ENCODE peak calls at places on chromosomes 7 and 10, in seven cellular contexts. T is IMR-90, N is PC-9, F is Right ventricle myocardium inferior, D is colonic mucosa, G is heart right ventricle, V is T1000. W is an unnamed sample.

GRCh38 chr7:129943352-129943751 is 9.4 kb downstream of the UBE2H start:
- DNase-seq in T (no peak), N (no peak), F (no peak), D (no peak), G (no peak), V (no peak), W (no peak)

GRCh38 chr10:62858364-62858763 is 42.2 kb upstream of the EGR2 start:
- DNase-seq in T (peak; percentile 3), N (no peak), F (no peak), D (no peak), G (peak; percentile 66), V (no peak), W (peak; percentile 22)

GRCh38 chr7:28406192-28406591 is 6.1 kb upstream of the CREB5 start:
- DNase-seq in T (no peak), N (no peak), F (no peak), D (no peak), G (no peak), V (no peak), W (no peak)

GRCh38 chr7:30245913-30246312 is 38.5 kb upstream of the ZNRF2 start:
- DNase-seq in T (no peak), N (no peak), F (no peak), D (no peak), G (no peak), V (no peak), W (no peak)

GRCh38 chr10:14474656-14475055 is 143.9 kb upstream of the FRMD4A start:
- DNase-seq in T (peak; percentile 55), N (no peak), F (no peak), D (no peak), G (peak; percentile 40), V (no peak), W (peak; percentile 55)

GRCh38 chr10:5619366-5620211 is 46.8 kb downstream of the ASB13 start:
- DNase-seq in T (no peak), N (no peak), F (no peak), D (no peak), G (no peak), V (no peak), W (no peak)

GRCh38 chr10:58385784-58386112 is 538 bp downstream of the TFAM start:
- DNase-seq in T (peak; percentile 17), N (no peak), F (peak; percentile 72), D (peak; percentile 64), G (no peak), V (no peak), W (peak; percentile 34)

GRCh38 chr10:22278441-22278782 is 37.8 kb upstream of the COMMD3 start:
- DNase-seq in T (no peak), N (no peak), F (no peak), D (no peak), G (no peak), V (no peak), W (no peak)

GRCh38 chr7:15747187-15748111 is 61.0 kb upstream of the MEOX2 start:
- DNase-seq in T (no peak), N (no peak), F (no peak), D (no peak), G (peak; percentile 11), V (no peak), W (no peak)

GRCh38 chr10:16950686-16951681 is 133.8 kb upstream of the RSU1 start:
- DNase-seq in T (peak; percentile 66), N (no peak), F (no peak), D (no peak), G (no peak), V (no peak), W (peak; percentile 59)

GRCh38 chr7:90595801-90596683 is at the start of gene CDK14:
- DNase-seq in T (peak; percentile 53), N (no peak), F (peak; percentile 95), D (peak; percentile 82), G (peak; percentile 81), V (peak; percentile 32), W (peak; percentile 70)

GRCh38 chr7:149715476-149715875 is 57.9 kb downstream of the ZNF467 start:
- DNase-seq in T (no peak), N (no peak), F (peak; percentile 46), D (no peak), G (no peak), V (no peak), W (no peak)

GRCh38 chr7:50267525-50268041 is 36.9 kb upstream of the IKZF1 start:
- DNase-seq in T (no peak), N (no peak), F (no peak), D (no peak), G (no peak), V (no peak), W (no peak)

GRCh38 chr7:139127648-139128047 is 18.1 kb upstream of the ZC3HAV1 start:
- DNase-seq in T (peak; percentile 48), N (no peak), F (no peak), D (no peak), G (no peak), V (no peak), W (no peak)

GRCh38 chr7:28355553-28356319 is 56.6 kb upstream of the CREB5 start:
- DNase-seq in T (no peak), N (peak; percentile 23), F (no peak), D (no peak), G (no peak), V (no peak), W (no peak)

GRCh38 chr7:157493776-157494175 is 157.0 kb downstream of the DNAJB6 start:
- DNase-seq in T (no peak), N (no peak), F (no peak), D (no peak), G (no peak), V (no peak), W (no peak)

GRCh38 chr10:72792288-72792687 is 100.3 kb downstream of the MCU start:
- DNase-seq in T (peak; percentile 2), N (peak; percentile 51), F (no peak), D (no peak), G (no peak), V (no peak), W (no peak)

GRCh38 chr7:130673066-130673465 is 4.5 kb upstream of the COPG2 start:
- DNase-seq in T (no peak), N (no peak), F (no peak), D (no peak), G (no peak), V (no peak), W (peak; percentile 14)

GRCh38 chr7:22557167-22557566 is 57.2 kb upstream of the STEAP1B start:
- DNase-seq in T (no peak), N (no peak), F (no peak), D (no peak), G (no peak), V (no peak), W (no peak)

GRCh38 chr10:129021597-129022304 is 445.3 kb upstream of the MGMT start:
- DNase-seq in T (no peak), N (no peak), F (no peak), D (no peak), G (peak; percentile 22), V (no peak), W (no peak)

GRCh38 chr10:32972454-32972853 is 14.4 kb upstream of the ITGB1 start:
- DNase-seq in T (no peak), N (no peak), F (no peak), D (no peak), G (no peak), V (no peak), W (no peak)

GRCh38 chr10:89074120-89074519 is 83.5 kb downstream of the FAS start:
- DNase-seq in T (no peak), N (no peak), F (peak; percentile 66), D (no peak), G (peak; percentile 51), V (no peak), W (no peak)

GRCh38 chr7:150479023-150479716 is 28.7 kb downstream of the GIMAP8 start:
- DNase-seq in T (no peak), N (no peak), F (no peak), D (no peak), G (no peak), V (no peak), W (no peak)

GRCh38 chr7:132789281-132789680 is 213.0 kb upstream of the PLXNA4 start:
- DNase-seq in T (no peak), N (no peak), F (no peak), D (no peak), G (no peak), V (no peak), W (no peak)

GRCh38 chr10:44830022-44830421 is 81.1 kb upstream of the TMEM72 start:
- DNase-seq in T (peak; percentile 74), N (peak; percentile 70), F (no peak), D (no peak), G (no peak), V (no peak), W (peak; percentile 67)

GRCh38 chr7:101162551-101163280 is 2.7 kb downstream of the VGF start:
- DNase-seq in T (peak; percentile 50), N (peak; percentile 52), F (peak; percentile 65), D (peak; percentile 56), G (no peak), V (peak; percentile 18), W (peak; percentile 63)

GRCh38 chr10:69419096-69419760 is 2.5 kb upstream of the TACR2 start:
- DNase-seq in T (no peak), N (peak; percentile 13), F (no peak), D (no peak), G (no peak), V (no peak), W (no peak)

GRCh38 chr7:32858648-32859047 is 32.9 kb downstream of the KBTBD2 start:
- DNase-seq in T (no peak), N (no peak), F (no peak), D (no peak), G (no peak), V (no peak), W (no peak)

GRCh38 chr7:143263266-143264195 is at the start of gene GSTK1:
- DNase-seq in T (peak; percentile 54), N (peak; percentile 68), F (peak; percentile 95), D (peak; percentile 92), G (peak; percentile 88), V (peak; percentile 36), W (peak; percentile 67)

GRCh38 chr10:21180604-21181003 is 283.5 kb upstream of the NEBL start:
- DNase-seq in T (no peak), N (no peak), F (no peak), D (no peak), G (no peak), V (no peak), W (no peak)

GRCh38 chr7:48875300-48875916 is 48.9 kb upstream of the CDC14C start:
- DNase-seq in T (no peak), N (no peak), F (no peak), D (peak; percentile 28), G (peak; percentile 31), V (no peak), W (peak; percentile 28)

GRCh38 chr7:47504546-47505316 is 77.2 kb downstream of the TNS3 start:
- DNase-seq in T (no peak), N (no peak), F (no peak), D (no peak), G (no peak), V (no peak), W (no peak)

GRCh38 chr7:150753826-150754603 is 16.8 kb downstream of the GIMAP5 start:
- DNase-seq in T (no peak), N (no peak), F (no peak), D (no peak), G (peak; percentile 43), V (no peak), W (no peak)

GRCh38 chr7:118517275-118517674 is 292.8 kb downstream of the ANKRD7 start:
- DNase-seq in T (no peak), N (no peak), F (no peak), D (no peak), G (no peak), V (no peak), W (no peak)

GRCh38 chr7:98879198-98879988 is 1.1 kb downstream of the TRRAP start:
- DNase-seq in T (peak; percentile 17), N (peak; percentile 69), F (no peak), D (peak; percentile 65), G (no peak), V (no peak), W (peak; percentile 20)

GRCh38 chr10:79399242-79399831 is 46.1 kb downstream of the ZCCHC24 start:
- DNase-seq in T (peak; percentile 95), N (no peak), F (peak; percentile 93), D (peak; percentile 81), G (peak; percentile 92), V (peak; percentile 96), W (peak; percentile 92)

W was measured in HCEC 1CT.